ENCODE peak calls at places on chromosomes 1 and 21, in six cellular contexts. One of them, this sample, is unnamed.
A peak's percentile ranks its signal among the peaks of the same experiment; 100 is the strongest.

GRCh38 chr1:185670187-185670627 is 64.0 kb upstream of the HMCN1 start:
- DNase-seq in GM12892: no peak
- DNase-seq in spleen: no peak
- DNase-seq in IMR-90: peak; percentile 55
- DNase-seq in HCT116: no peak
- DNase-seq in A549: no peak
- DNase-seq in this sample: peak; percentile 24

GRCh38 chr1:17632541-17633193 is 93.2 kb downstream of the ARHGEF10L start:
- DNase-seq in GM12892: no peak
- DNase-seq in spleen: no peak
- DNase-seq in IMR-90: peak; percentile 53
- DNase-seq in HCT116: no peak
- DNase-seq in A549: peak; percentile 23
- DNase-seq in this sample: no peak

GRCh38 chr1:74522143-74522542 is 9.7 kb upstream of the LRRC53 start:
- DNase-seq in GM12892: no peak
- DNase-seq in spleen: no peak
- DNase-seq in IMR-90: no peak
- DNase-seq in HCT116: no peak
- DNase-seq in A549: no peak
- DNase-seq in this sample: no peak

GRCh38 chr1:85283475-85284199 is 7.2 kb upstream of the BCL10 start:
- DNase-seq in GM12892: no peak
- DNase-seq in spleen: no peak
- DNase-seq in IMR-90: no peak
- DNase-seq in HCT116: no peak
- DNase-seq in A549: no peak
- DNase-seq in this sample: peak; percentile 56

GRCh38 chr1:109397451-109398342 is at the start of gene SORT1:
- DNase-seq in GM12892: peak; percentile 50
- DNase-seq in spleen: peak; percentile 92
- DNase-seq in IMR-90: peak; percentile 83
- DNase-seq in HCT116: peak; percentile 74
- DNase-seq in A549: peak; percentile 53
- DNase-seq in this sample: peak; percentile 75

GRCh38 chr21:45522381-45522780 is 19.9 kb downstream of the SLC19A1 start:
- DNase-seq in GM12892: no peak
- DNase-seq in spleen: peak; percentile 1
- DNase-seq in IMR-90: no peak
- DNase-seq in HCT116: no peak
- DNase-seq in A549: no peak
- DNase-seq in this sample: no peak

GRCh38 chr1:29718791-29719190 is 482.5 kb downstream of the PTPRU start:
- DNase-seq in GM12892: no peak
- DNase-seq in spleen: no peak
- DNase-seq in IMR-90: no peak
- DNase-seq in HCT116: no peak
- DNase-seq in A549: no peak
- DNase-seq in this sample: no peak

GRCh38 chr1:26225033-26225831 is 8.8 kb upstream of the CEP85 start:
- DNase-seq in GM12892: no peak
- DNase-seq in spleen: peak; percentile 89
- DNase-seq in IMR-90: no peak
- DNase-seq in HCT116: no peak
- DNase-seq in A549: no peak
- DNase-seq in this sample: peak; percentile 54

GRCh38 chr1:236753554-236753953 is 41.5 kb upstream of the MTR start:
- DNase-seq in GM12892: no peak
- DNase-seq in spleen: no peak
- DNase-seq in IMR-90: peak; percentile 21
- DNase-seq in HCT116: peak; percentile 56
- DNase-seq in A549: peak; percentile 21
- DNase-seq in this sample: peak; percentile 19

GRCh38 chr1:65065535-65066378 is 82.2 kb upstream of the AK4 start:
- DNase-seq in GM12892: no peak
- DNase-seq in spleen: peak; percentile 83
- DNase-seq in IMR-90: no peak
- DNase-seq in HCT116: no peak
- DNase-seq in A549: peak; percentile 12
- DNase-seq in this sample: peak; percentile 56

GRCh38 chr1:165287781-165288180 is 68.7 kb downstream of the LMX1A start:
- DNase-seq in GM12892: no peak
- DNase-seq in spleen: no peak
- DNase-seq in IMR-90: no peak
- DNase-seq in HCT116: no peak
- DNase-seq in A549: no peak
- DNase-seq in this sample: no peak

GRCh38 chr1:40477680-40478057 is 579 bp downstream of the ZFP69 start:
- DNase-seq in GM12892: peak; percentile 11
- DNase-seq in spleen: peak; percentile 70
- DNase-seq in IMR-90: peak; percentile 16
- DNase-seq in HCT116: no peak
- DNase-seq in A549: no peak
- DNase-seq in this sample: peak; percentile 42

GRCh38 chr1:180695282-180695681 is 63.5 kb downstream of the XPR1 start:
- DNase-seq in GM12892: no peak
- DNase-seq in spleen: no peak
- DNase-seq in IMR-90: no peak
- DNase-seq in HCT116: no peak
- DNase-seq in A549: no peak
- DNase-seq in this sample: no peak

GRCh38 chr1:114719424-114719787 is 2.8 kb upstream of the NRAS start:
- DNase-seq in GM12892: no peak
- DNase-seq in spleen: no peak
- DNase-seq in IMR-90: no peak
- DNase-seq in HCT116: no peak
- DNase-seq in A549: no peak
- DNase-seq in this sample: no peak

GRCh38 chr1:192512426-192513125 is 63.0 kb upstream of the RGS1 start:
- DNase-seq in GM12892: no peak
- DNase-seq in spleen: no peak
- DNase-seq in IMR-90: no peak
- DNase-seq in HCT116: no peak
- DNase-seq in A549: no peak
- DNase-seq in this sample: no peak

GRCh38 chr1:95278173-95278988 is 44.4 kb downstream of the RWDD3 start:
- DNase-seq in GM12892: no peak
- DNase-seq in spleen: no peak
- DNase-seq in IMR-90: no peak
- DNase-seq in HCT116: no peak
- DNase-seq in A549: no peak
- DNase-seq in this sample: no peak

GRCh38 chr1:22447581-22448215 is 4.0 kb upstream of the ZBTB40 start:
- DNase-seq in GM12892: no peak
- DNase-seq in spleen: no peak
- DNase-seq in IMR-90: peak; percentile 78
- DNase-seq in HCT116: no peak
- DNase-seq in A549: peak; percentile 16
- DNase-seq in this sample: no peak

GRCh38 chr1:235901461-235901860 is 34.8 kb upstream of the LYST start:
- DNase-seq in GM12892: no peak
- DNase-seq in spleen: no peak
- DNase-seq in IMR-90: peak; percentile 77
- DNase-seq in HCT116: no peak
- DNase-seq in A549: no peak
- DNase-seq in this sample: no peak

GRCh38 chr1:223824287-223824686 is 21.5 kb downstream of the TP53BP2 start:
- DNase-seq in GM12892: no peak
- DNase-seq in spleen: no peak
- DNase-seq in IMR-90: no peak
- DNase-seq in HCT116: no peak
- DNase-seq in A549: no peak
- DNase-seq in this sample: no peak

GRCh38 chr1:45543599-45544417 is 6.8 kb upstream of the AKR1A1 start:
- DNase-seq in GM12892: no peak
- DNase-seq in spleen: peak; percentile 91
- DNase-seq in IMR-90: no peak
- DNase-seq in HCT116: no peak
- DNase-seq in A549: no peak
- DNase-seq in this sample: no peak

GRCh38 chr1:164617607-164618564 is 58.9 kb downstream of the PBX1 start:
- DNase-seq in GM12892: no peak
- DNase-seq in spleen: no peak
- DNase-seq in IMR-90: peak; percentile 42
- DNase-seq in HCT116: peak; percentile 19
- DNase-seq in A549: no peak
- DNase-seq in this sample: no peak

GRCh38 chr1:111351700-111352099 is 61.0 kb downstream of the CHIA start:
- DNase-seq in GM12892: no peak
- DNase-seq in spleen: no peak
- DNase-seq in IMR-90: no peak
- DNase-seq in HCT116: no peak
- DNase-seq in A549: no peak
- DNase-seq in this sample: no peak

DNA sequence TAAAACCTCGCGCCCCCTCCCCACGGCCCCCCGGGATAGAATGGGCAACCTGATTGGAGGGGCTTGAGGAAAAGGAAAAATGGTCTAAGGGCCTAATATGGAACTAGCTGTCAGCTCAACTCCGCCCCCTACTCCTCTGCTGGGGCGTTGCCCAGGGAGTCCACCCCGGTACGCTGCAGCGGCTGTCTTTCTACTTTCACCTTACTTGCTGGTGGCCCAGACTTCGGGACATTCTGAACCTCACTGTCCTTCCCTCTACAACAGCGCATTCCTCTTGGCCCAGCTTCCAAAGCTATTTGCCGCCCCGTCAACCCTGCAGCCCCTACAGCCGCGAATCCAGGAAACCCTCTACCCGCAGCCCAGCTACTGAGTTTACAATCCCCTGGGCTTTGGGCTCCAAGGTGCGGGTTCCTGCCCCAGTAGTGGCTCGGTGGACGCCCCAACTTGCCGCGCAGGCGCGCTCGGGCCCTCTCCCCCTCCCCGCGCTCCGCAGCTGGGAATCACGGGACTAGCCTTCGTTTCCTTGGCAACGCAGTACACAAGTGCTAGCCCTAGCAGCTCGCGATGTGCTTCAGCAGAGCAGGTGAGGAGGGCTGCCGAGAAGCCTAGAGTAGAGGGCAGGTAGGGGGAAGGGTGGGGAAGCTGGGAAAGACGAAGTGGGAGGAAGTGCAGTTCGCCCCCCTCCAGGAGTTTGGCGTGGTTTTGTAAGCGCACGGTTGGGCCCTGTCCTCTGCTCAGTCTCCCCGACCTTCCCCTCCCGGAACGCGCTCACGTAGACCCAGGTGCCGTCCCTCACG is 55.6 kb downstream of the CHIA start:
- DNase-seq in GM12892: peak; percentile 66
- DNase-seq in spleen: peak; percentile 96
- DNase-seq in IMR-90: peak; percentile 69
- DNase-seq in HCT116: peak; percentile 58
- DNase-seq in A549: peak; percentile 56
- DNase-seq in this sample: peak; percentile 73
- TF ChIP-seq POLR2A in GM12892: no peak
- TF ChIP-seq POLR2A in spleen: no peak
- TF ChIP-seq POLR2A in IMR-90: no peak
- TF ChIP-seq POLR2A in HCT116: no peak
- TF ChIP-seq POLR2A in A549: no peak
- TF ChIP-seq POLR2A in this sample: peak; percentile 60

DNA sequence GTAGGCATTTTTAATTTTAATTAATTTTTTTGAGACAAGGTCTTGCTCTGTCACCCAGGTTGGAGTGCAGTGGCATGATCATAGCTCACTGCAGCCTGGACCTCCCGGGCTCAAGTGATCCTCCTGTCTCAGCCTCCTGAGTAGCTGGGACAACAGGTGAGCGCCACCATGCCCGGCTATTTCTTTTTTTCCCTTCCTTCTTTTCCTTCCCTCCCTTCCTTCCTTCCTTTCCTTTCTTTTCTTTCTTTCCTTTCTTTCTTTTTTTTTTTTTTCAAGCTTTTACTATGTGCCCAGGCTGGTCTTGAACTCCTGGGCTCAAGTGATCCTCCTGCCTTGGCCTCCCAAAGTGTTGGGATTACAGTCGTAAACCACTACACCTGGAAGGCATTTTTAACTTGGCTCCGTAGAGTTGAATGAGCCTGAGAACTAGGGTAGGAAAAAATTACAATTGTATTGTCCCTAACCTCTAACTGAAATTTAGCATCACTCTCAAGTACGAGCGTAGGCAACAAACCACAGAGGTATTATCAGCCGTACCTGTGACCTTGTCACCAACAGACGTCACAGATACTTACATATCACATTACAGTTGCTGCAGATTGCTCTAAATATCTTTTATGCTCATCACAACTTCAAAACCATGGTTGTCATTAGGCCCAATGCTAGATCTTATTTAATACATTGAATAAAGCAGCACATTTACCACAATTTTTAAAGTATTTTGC is 8.0 kb downstream of the RUNX3 start:
- DNase-seq in GM12892: no peak
- DNase-seq in spleen: no peak
- DNase-seq in IMR-90: no peak
- DNase-seq in HCT116: no peak
- DNase-seq in A549: no peak
- DNase-seq in this sample: no peak
- TF ChIP-seq POLR2A in GM12892: no peak
- TF ChIP-seq POLR2A in spleen: no peak
- TF ChIP-seq POLR2A in IMR-90: no peak
- TF ChIP-seq POLR2A in HCT116: no peak
- TF ChIP-seq POLR2A in A549: no peak
- TF ChIP-seq POLR2A in this sample: no peak

GRCh38 chr1:202159534-202160371 is 649 bp downstream of the PTPN7 start:
- DNase-seq in GM12892: peak; percentile 60
- DNase-seq in spleen: peak; percentile 90
- DNase-seq in IMR-90: no peak
- DNase-seq in HCT116: no peak
- DNase-seq in A549: no peak
- DNase-seq in this sample: peak; percentile 76
- TF ChIP-seq POLR2A in GM12892: peak; percentile 81
- TF ChIP-seq POLR2A in spleen: no peak
- TF ChIP-seq POLR2A in IMR-90: no peak
- TF ChIP-seq POLR2A in HCT116: no peak
- TF ChIP-seq POLR2A in A549: no peak
- TF ChIP-seq POLR2A in this sample: peak; percentile 83

DNA sequence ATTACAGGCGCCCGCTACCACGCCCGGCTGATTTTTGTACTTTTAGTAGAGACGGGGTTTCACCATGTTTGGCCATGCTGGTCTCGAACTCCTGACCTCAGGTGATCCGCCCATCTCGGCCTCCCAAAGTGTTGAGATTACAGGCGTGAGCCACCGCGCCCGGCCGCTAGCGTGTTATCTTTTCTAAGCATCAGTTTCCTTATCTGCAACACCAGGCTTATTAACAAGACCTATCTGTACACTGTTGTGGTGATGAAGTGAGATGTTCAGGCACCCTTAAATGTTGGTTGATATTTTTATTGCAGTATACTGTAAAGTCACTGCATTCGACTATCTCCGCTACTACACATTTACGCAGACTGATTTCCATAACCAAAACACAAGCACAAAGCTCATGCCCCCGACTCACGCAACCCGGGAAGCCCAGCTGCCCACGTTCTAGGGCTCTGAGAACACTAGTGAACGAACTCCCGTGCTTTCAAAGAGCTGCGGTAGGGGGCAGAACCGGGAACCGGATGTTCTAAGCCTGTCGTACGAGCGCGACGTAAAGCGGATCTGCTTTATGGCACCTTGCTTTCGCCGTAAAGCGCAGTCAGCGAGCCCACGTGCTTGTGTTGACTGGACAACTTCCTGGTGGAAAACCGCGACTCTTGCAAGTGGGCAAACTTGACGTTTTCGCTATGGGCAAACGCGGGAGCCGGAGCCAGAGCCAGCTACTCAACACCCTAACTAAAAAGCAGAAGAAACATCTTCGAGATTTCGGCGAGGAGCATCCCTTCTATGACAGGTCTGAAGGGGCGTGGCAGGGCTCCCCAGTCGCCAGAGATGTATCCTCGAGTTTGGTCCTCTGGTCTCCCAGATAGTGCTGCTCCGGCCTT is at the start of gene UTP25:
- DNase-seq in GM12892: peak; percentile 58
- DNase-seq in spleen: peak; percentile 96
- DNase-seq in IMR-90: peak; percentile 97
- DNase-seq in HCT116: peak; percentile 96
- DNase-seq in A549: peak; percentile 80
- DNase-seq in this sample: peak; percentile 97
- TF ChIP-seq POLR2A in GM12892: peak; percentile 85
- TF ChIP-seq POLR2A in spleen: peak; percentile 49
- TF ChIP-seq POLR2A in IMR-90: no peak
- TF ChIP-seq POLR2A in HCT116: peak; percentile 89
- TF ChIP-seq POLR2A in A549: peak; percentile 67
- TF ChIP-seq POLR2A in this sample: peak; percentile 64

This sample was measured in erythroblast.